ENCODE peak calls at places on chromosomes 6 and 20, in six cellular contexts. One of them, this sample, is unnamed.

GRCh38 chr20:61925555-61926252 is 140.0 kb downstream of the TAF4 start:
- DNase-seq in iPS DF 19.7: no peak
- DNase-seq in cardiac fibroblast: peak
- DNase-seq in non-pigmented ciliary epithelial cell: peak
- DNase-seq in progenitor cell of endocrine pancreas: no peak
- DNase-seq in NCI-H2227 treated with DMSO at 0.1 percent for 48 hours: no peak
- DNase-seq in this sample: no peak

GRCh38 chr20:48716086-48716485 is 111.7 kb downstream of the PREX1 start:
- DNase-seq in NCI-H2227 treated with DMSO at 0.1 percent for 48 hours: no peak
- DNase-seq in iPS DF 19.7: no peak
- DNase-seq in cardiac fibroblast: no peak
- DNase-seq in progenitor cell of endocrine pancreas: no peak
- DNase-seq in non-pigmented ciliary epithelial cell: no peak
- DNase-seq in this sample: no peak

GRCh38 chr6:65199121-65199520 is 507.9 kb downstream of the EYS start:
- DNase-seq in NCI-H2227 treated with DMSO at 0.1 percent for 48 hours: no peak
- DNase-seq in cardiac fibroblast: no peak
- DNase-seq in iPS DF 19.7: no peak
- DNase-seq in non-pigmented ciliary epithelial cell: no peak
- DNase-seq in progenitor cell of endocrine pancreas: no peak
- DNase-seq in this sample: no peak

GRCh38 chr20:63056236-63057132 is 49.7 kb upstream of the BHLHE23 start:
- DNase-seq in non-pigmented ciliary epithelial cell: no peak
- DNase-seq in NCI-H2227 treated with DMSO at 0.1 percent for 48 hours: peak
- DNase-seq in iPS DF 19.7: no peak
- DNase-seq in cardiac fibroblast: no peak
- DNase-seq in progenitor cell of endocrine pancreas: peak
- DNase-seq in this sample: peak

GRCh38 chr6:166466178-166467122 is 83.7 kb upstream of the MPC1 start:
- DNase-seq in cardiac fibroblast: peak
- DNase-seq in NCI-H2227 treated with DMSO at 0.1 percent for 48 hours: no peak
- DNase-seq in progenitor cell of endocrine pancreas: no peak
- DNase-seq in iPS DF 19.7: no peak
- DNase-seq in non-pigmented ciliary epithelial cell: peak
- DNase-seq in this sample: no peak

GRCh38 chr6:26017567-26017966 is 55.0 kb downstream of the TRIM38 start:
- DNase-seq in NCI-H2227 treated with DMSO at 0.1 percent for 48 hours: no peak
- DNase-seq in non-pigmented ciliary epithelial cell: no peak
- DNase-seq in cardiac fibroblast: peak
- DNase-seq in progenitor cell of endocrine pancreas: no peak
- DNase-seq in iPS DF 19.7: no peak
- DNase-seq in this sample: no peak

GRCh38 chr6:4924872-4925271 is 79.0 kb downstream of the RPP40 start:
- DNase-seq in NCI-H2227 treated with DMSO at 0.1 percent for 48 hours: no peak
- DNase-seq in cardiac fibroblast: no peak
- DNase-seq in non-pigmented ciliary epithelial cell: no peak
- DNase-seq in iPS DF 19.7: no peak
- DNase-seq in progenitor cell of endocrine pancreas: no peak
- DNase-seq in this sample: no peak

GRCh38 chr20:3471397-3472021 is 691 bp downstream of the ATRN start:
- DNase-seq in progenitor cell of endocrine pancreas: no peak
- DNase-seq in iPS DF 19.7: no peak
- DNase-seq in NCI-H2227 treated with DMSO at 0.1 percent for 48 hours: no peak
- DNase-seq in cardiac fibroblast: no peak
- DNase-seq in non-pigmented ciliary epithelial cell: no peak
- DNase-seq in this sample: no peak

GRCh38 chr20:57707849-57708693 is 1.7 kb downstream of the PMEPA1 start:
- DNase-seq in progenitor cell of endocrine pancreas: no peak
- DNase-seq in iPS DF 19.7: no peak
- DNase-seq in cardiac fibroblast: no peak
- DNase-seq in NCI-H2227 treated with DMSO at 0.1 percent for 48 hours: no peak
- DNase-seq in non-pigmented ciliary epithelial cell: no peak
- DNase-seq in this sample: no peak

GRCh38 chr20:37492096-37492625 is 28.9 kb upstream of the NNAT start:
- DNase-seq in cardiac fibroblast: no peak
- DNase-seq in progenitor cell of endocrine pancreas: no peak
- DNase-seq in iPS DF 19.7: no peak
- DNase-seq in non-pigmented ciliary epithelial cell: no peak
- DNase-seq in NCI-H2227 treated with DMSO at 0.1 percent for 48 hours: no peak
- DNase-seq in this sample: no peak

GRCh38 chr20:7085448-7085847 is 318.0 kb downstream of the BMP2 start:
- DNase-seq in cardiac fibroblast: peak
- DNase-seq in progenitor cell of endocrine pancreas: no peak
- DNase-seq in iPS DF 19.7: no peak
- DNase-seq in non-pigmented ciliary epithelial cell: peak
- DNase-seq in NCI-H2227 treated with DMSO at 0.1 percent for 48 hours: no peak
- DNase-seq in this sample: no peak

GRCh38 chr20:25484911-25485511 is 77.5 kb downstream of the GINS1 start:
- DNase-seq in NCI-H2227 treated with DMSO at 0.1 percent for 48 hours: no peak
- DNase-seq in iPS DF 19.7: no peak
- DNase-seq in progenitor cell of endocrine pancreas: no peak
- DNase-seq in cardiac fibroblast: peak
- DNase-seq in non-pigmented ciliary epithelial cell: no peak
- DNase-seq in this sample: peak

GRCh38 chr20:14792915-14793314 is 455.5 kb upstream of the FLRT3 start:
- DNase-seq in progenitor cell of endocrine pancreas: no peak
- DNase-seq in NCI-H2227 treated with DMSO at 0.1 percent for 48 hours: no peak
- DNase-seq in iPS DF 19.7: no peak
- DNase-seq in non-pigmented ciliary epithelial cell: no peak
- DNase-seq in cardiac fibroblast: no peak
- DNase-seq in this sample: no peak

GRCh38 chr6:170020041-170020583 is 268.7 kb downstream of the ERMARD start:
- DNase-seq in progenitor cell of endocrine pancreas: no peak
- DNase-seq in cardiac fibroblast: no peak
- DNase-seq in iPS DF 19.7: no peak
- DNase-seq in NCI-H2227 treated with DMSO at 0.1 percent for 48 hours: no peak
- DNase-seq in non-pigmented ciliary epithelial cell: no peak
- DNase-seq in this sample: no peak